ENCODE peak calls at places on chromosomes 4 and X, in four cellular contexts. N is HCT116, B is HepG2, R is H1. I is an unnamed sample.

GRCh38 chr4:109588176-109588575 is 28.1 kb downstream of the MCUB start:
- DNase-seq in N (no peak), B (no peak), R (no peak), I (no peak)

GRCh38 chrX:1463581-1464281 is 11.0 kb upstream of the ASMTL start:
- DNase-seq in N (no peak), B (no peak), R (peak), I (no peak)

GRCh38 chr4:182179105-182179504 is 64.1 kb upstream of the TENM3 start:
- DNase-seq in N (no peak), B (no peak), R (no peak), I (peak)

GRCh38 chr4:123024710-123025109 is 102.3 kb upstream of the NUDT6 start:
- DNase-seq in N (no peak), B (no peak), R (no peak), I (no peak)

GRCh38 chr4:38785041-38785790 is 2.4 kb upstream of the TLR10 start:
- DNase-seq in N (no peak), B (no peak), R (no peak), I (no peak)

GRCh38 chrX:34656842-34657780 is at the start of gene TMEM47:
- DNase-seq in N (no peak), B (no peak), R (peak), I (peak)

GRCh38 chrX:53018627-53019026 is 30.0 kb upstream of the GPR173 start:
- DNase-seq in N (no peak), B (peak), R (no peak), I (no peak)

GRCh38 chrX:23554304-23554703 is 113.0 kb upstream of the PRDX4 start:
- DNase-seq in N (peak), B (peak), R (no peak), I (peak)

GRCh38 chr4:98287328-98287727 is 26.1 kb downstream of the RAP1GDS1 start:
- DNase-seq in N (no peak), B (no peak), R (no peak), I (no peak)

GRCh38 chr4:37745946-37746345 is 59.8 kb upstream of the RELL1 start:
- DNase-seq in N (no peak), B (no peak), R (no peak), I (no peak)

DNA sequence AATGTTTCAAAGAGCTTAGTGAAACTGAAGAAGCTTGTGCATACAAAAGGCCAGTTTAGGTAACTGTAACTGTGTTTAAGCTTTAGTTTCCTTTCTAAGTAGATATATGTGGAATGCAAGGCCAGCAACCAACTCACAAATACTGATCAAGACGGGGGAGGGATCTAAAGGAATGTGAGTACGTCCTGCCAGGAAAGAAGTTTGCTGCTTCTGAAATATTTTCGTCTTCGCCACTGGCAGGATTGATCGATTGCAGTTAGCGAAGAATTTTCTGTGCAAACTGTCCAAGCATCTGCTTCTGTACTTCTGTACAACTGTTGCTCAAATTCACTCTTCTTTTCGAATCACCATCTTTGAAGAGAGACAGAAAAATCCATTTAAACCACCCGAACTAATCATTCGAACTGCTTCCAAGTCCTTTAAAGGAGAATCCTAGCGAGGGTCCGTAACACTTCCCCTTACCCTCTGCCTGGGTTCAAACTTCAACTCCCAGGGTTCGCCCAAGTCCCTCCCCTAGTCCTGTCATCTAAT is 373 bp upstream of the INTS6L start:
- DNase-seq in N (no peak), B (no peak), R (no peak), I (no peak)
- H3K9ac ChIP-seq in N (no peak), B (no peak), R (no peak), I (peak)

DNA sequence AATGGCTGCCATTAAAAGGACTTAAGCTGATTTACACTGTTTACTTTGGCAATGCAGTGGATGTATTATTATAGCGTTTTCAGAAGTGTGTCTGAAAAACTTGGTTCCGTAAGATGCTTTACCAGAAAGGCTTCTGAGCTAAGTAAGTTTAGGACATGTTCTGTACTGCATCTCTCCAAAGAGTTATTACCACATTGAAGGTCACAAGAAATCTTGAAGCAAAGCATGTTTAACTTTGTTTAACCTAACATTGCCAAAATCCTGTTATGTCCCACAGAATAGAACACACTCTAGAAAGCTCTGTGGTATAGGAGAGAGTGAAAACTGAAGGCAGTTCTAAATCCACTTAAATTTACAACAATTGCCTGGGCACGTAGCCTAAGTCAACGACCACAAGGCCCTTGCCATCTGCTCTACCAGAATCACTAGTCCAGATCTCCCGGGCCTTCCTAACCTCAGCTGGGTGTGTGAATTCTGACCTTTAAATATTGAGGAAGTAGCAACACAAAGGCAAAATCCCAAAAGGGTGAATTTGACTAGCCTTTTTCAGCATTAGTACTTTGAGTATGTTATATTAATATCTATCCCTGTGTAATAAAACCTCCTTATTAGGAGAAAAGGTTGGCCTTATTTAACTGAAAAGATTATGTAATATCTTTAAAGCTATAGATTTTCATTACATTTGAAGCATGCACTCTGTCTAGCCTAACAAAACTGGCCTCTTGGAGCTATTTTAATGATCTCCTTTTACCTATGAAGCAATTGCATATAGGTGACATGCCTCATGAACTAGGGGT is 4.4 kb upstream of the MAML3 start:
- DNase-seq in N (no peak), B (no peak), R (no peak), I (no peak)
- TF ChIP-seq ZNF274 in N (no peak), B (no peak), R (no peak), I (no peak)

DNA sequence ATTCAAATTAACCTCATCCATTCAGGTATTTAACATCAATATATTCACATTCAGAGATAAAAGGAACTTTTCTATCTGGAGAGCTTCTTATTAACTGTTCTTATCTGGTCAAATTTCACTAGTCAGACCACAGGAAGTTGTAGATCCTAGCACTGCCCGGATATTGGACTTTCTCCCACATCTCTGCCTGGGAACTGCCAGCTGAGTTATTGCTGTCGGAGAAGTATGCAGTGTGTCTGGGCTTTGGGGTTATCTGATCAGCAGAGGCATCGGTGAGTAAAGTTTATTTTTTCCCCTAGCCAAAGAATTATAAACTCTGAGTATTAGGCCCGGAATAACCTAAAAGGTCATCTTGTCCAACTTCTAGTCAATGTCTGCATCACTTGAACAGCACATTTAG is 45.1 kb downstream of the OR13H1 start:
- DNase-seq in N (no peak), B (no peak), R (no peak), I (no peak)
- H3K9ac ChIP-seq in N (no peak), B (no peak), R (no peak), I (no peak)

GRCh38 chr4:102799816-102800215 is 27.5 kb downstream of the UBE2D3 start:
- DNase-seq in N (no peak), B (no peak), R (no peak), I (no peak)
- TF ChIP-seq ZNF274 in N (no peak), B (no peak), R (no peak), I (no peak)

GRCh38 chr4:156496797-156497196 is 474.8 kb downstream of the PDGFC start:
- DNase-seq in N (no peak), B (no peak), R (no peak), I (no peak)
- H3K9ac ChIP-seq in N (no peak), B (no peak), R (no peak), I (no peak)

GRCh38 chrX:44343412-44343942 is at the start of gene EFHC2:
- DNase-seq in N (no peak), B (no peak), R (peak), I (no peak)
- TF ChIP-seq ZNF274 in N (no peak), B (no peak), R (no peak), I (no peak)

DNA sequence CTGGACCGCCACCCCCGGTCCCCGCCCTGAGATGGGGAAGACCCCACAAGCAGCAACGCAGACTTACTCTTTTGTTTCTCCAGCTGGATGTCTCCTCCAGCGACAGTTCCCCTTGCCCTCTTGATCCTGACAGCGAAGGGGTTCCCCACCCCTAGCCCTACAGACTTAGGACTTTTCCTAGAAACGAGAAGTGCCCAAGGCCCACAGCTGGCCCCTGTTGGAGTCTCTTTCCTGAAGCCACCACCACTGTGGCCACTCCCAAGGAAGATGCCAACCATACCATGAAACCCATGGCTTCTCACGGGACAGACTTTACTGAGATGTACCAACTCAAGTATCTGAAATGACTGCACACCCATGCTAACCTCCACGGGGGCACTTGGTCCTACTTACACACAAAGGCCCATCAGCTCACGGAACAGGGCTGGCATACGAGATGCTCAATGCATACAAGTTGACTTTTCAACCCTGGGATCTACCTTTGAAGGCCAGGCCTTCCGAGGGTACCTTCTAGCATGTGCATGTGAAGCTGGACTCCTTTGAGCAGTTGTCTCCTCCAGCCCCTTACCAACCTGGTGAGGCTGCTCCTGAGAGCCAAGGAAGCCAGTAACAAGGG is 906 bp upstream of the IRAK1 start:
- DNase-seq in N (no peak), B (no peak), R (no peak), I (no peak)
- H3K9ac ChIP-seq in N (peak), B (peak), R (peak), I (peak)

DNA sequence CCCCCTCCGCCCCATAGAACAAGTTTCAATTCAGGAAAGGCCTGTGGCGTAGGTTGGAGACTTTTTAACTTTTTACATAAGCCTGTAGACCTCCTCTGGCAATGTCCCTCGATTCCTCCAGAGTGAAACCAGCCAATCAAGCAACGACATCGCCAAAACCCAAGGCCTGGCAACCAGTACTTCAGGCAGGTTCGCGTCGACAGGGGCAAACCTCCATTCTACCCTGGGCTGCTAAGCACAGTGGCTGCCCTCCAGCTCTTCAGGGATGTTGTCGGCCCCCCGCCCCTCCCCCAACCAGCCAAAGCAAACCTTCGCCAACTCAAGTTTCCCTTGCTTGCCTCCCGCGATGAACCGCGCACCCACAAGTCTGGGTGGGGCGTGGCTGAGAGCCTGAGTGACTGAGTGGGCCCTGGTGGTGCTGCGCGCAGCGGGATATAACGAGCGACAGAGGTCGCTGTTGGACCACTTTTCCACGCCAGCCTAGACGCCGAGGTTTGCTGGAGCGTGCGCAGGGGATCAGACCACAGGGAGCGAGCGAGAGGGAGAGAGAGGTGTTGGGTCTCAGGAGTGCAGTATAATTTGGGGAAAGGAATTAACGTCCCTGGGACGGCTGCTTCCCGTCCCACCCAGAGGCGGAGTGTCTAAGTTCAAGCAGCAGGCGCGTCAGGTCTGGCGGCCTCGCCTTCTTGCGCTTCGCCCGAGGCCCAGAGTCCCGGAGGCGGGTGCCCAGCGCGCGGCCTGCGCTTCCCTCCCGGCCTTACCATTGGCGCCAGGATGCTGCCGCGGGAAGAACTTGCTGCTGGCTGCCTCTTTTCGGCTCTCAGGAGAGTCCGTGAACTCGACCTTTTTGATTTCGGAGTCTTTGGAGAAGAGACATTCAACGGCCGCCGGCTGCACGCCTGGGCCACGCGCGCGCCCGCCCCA is 9.0 kb upstream of the PITX2 start:
- DNase-seq in N (peak), B (peak), R (peak), I (no peak)
- TF ChIP-seq ZNF274 in N (no peak), B (no peak), R (no peak), I (no peak)

GRCh38 chr4:7784131-7784870 is 155.4 kb downstream of the AFAP1 start:
- DNase-seq in N (no peak), B (no peak), R (no peak), I (no peak)
- H3K9ac ChIP-seq in N (no peak), B (no peak), R (no peak), I (no peak)

GRCh38 chrX:24956828-24957227 is 58.9 kb downstream of the ARX start:
- DNase-seq in N (no peak), B (no peak), R (no peak), I (no peak)
- TF ChIP-seq ZNF274 in N (no peak), B (no peak), R (no peak), I (no peak)